ENCODE peak calls at places on chromosomes 5 and 9, in ten cellular contexts. Q, B, Z, T, O, A, M, C, F and W are unnamed samples.

GRCh38 chr5:3604501-3604900 is 8.9 kb downstream of the IRX1 start:
- DNase-seq in C (peak), T (peak), Q (no peak), F (no peak), B (no peak), O (no peak), M (no peak), Z (no peak), A (no peak), W (no peak)

GRCh38 chr5:32190094-32190493 is 16.0 kb upstream of the GOLPH3 start:
- DNase-seq in C (no peak), A (peak), M (no peak), B (no peak), Z (peak), T (peak), Q (no peak), O (no peak), F (no peak), W (peak)

GRCh38 chr5:31770157-31770556 is 131.2 kb downstream of the PDZD2 start:
- DNase-seq in Q (no peak), F (peak), Z (no peak), A (no peak), M (no peak), T (no peak), B (no peak), O (no peak), C (no peak), W (no peak)

GRCh38 chr5:168339151-168340140 is 48.0 kb downstream of the WWC1 start:
- DNase-seq in M (no peak), F (no peak), Q (no peak), C (no peak), A (no peak), Z (no peak), T (no peak), O (no peak), B (no peak), W (no peak)

GRCh38 chr9:83570359-83570758 is 32.2 kb upstream of the FRMD3 start:
- DNase-seq in C (peak), T (no peak), Z (no peak), Q (no peak), A (peak), O (no peak), B (no peak), M (no peak), F (no peak), W (no peak)

GRCh38 chr5:133200256-133200655 is 148.4 kb downstream of the HSPA4 start:
- DNase-seq in F (no peak), T (no peak), O (no peak), Z (no peak), B (no peak), A (no peak), M (no peak), Q (no peak), C (no peak), W (no peak)

GRCh38 chr9:136093331-136093986 is 1.6 kb downstream of the NACC2 start:
- DNase-seq in A (peak), Q (peak), T (peak), F (no peak), B (no peak), M (no peak), C (no peak), Z (no peak), O (no peak), W (no peak)

GRCh38 chr9:37466037-37466709 is 923 bp upstream of the ZBTB5 start:
- DNase-seq in C (peak), Z (peak), F (peak), M (peak), Q (peak), T (peak), O (peak), B (peak), A (peak), W (peak)

GRCh38 chr5:142319105-142319504 is 5.7 kb downstream of the SPRY4 start:
- DNase-seq in M (no peak), F (no peak), Q (no peak), Z (no peak), A (peak), T (no peak), O (no peak), C (no peak), B (no peak), W (no peak)

GRCh38 chr9:135505406-135506187 is 5.1 kb downstream of the MRPS2 start:
- DNase-seq in B (no peak), F (no peak), Q (no peak), T (no peak), C (no peak), A (no peak), Z (no peak), M (no peak), O (no peak), W (no peak)